ENCODE peak calls at places on chromosomes 13 and 19, in ten cellular contexts. O is heart right ventricle; N is fibroblast of lung; P is bronchial epithelial cell; U is neural progenitor cell; J is OCI-LY7; R is PC-9; S is CD8-positive, alpha-beta T cell; I is suprapubic skin; X is ovary. E is an unnamed sample.

GRCh38 chr13:92838786-92839185 is 387.8 kb upstream of the GPC6 start:
- DNase-seq in O (no peak), N (peak; percentile 97), P (peak; percentile 93), U (no peak), J (no peak), R (no peak), S (no peak), I (no peak), X (no peak), E (peak; percentile 95)

GRCh38 chr19:19096641-19097627 is 33.1 kb downstream of the SLC25A42 start:
- DNase-seq in O (no peak), N (no peak), P (no peak), U (no peak), J (no peak), R (peak; percentile 95), S (no peak), I (no peak), X (no peak), E (no peak)

GRCh38 chr13:106314417-106314816 is 221.0 kb downstream of the EFNB2 start:
- DNase-seq in O (no peak), N (no peak), P (no peak), U (no peak), J (no peak), R (no peak), S (no peak), I (no peak), X (no peak), E (no peak)

GRCh38 chr19:34365463-34366401 is 736 bp downstream of the GPI start:
- DNase-seq in O (peak; percentile 48), N (peak; percentile 35), P (peak; percentile 23), U (peak; percentile 57), J (peak; percentile 36), R (no peak), S (no peak), I (no peak), X (peak; percentile 49), E (peak; percentile 32)

GRCh38 chr13:23470706-23471610 is 37.5 kb upstream of the SACS start:
- DNase-seq in O (no peak), N (no peak), P (no peak), U (peak; percentile 23), J (no peak), R (no peak), S (no peak), I (no peak), X (no peak), E (peak; percentile 78)

GRCh38 chr19:42201489-42202289 is 15.8 kb downstream of the DEDD2 start:
- DNase-seq in O (no peak), N (no peak), P (no peak), U (no peak), J (peak; percentile 24), R (no peak), S (no peak), I (no peak), X (no peak), E (no peak)

GRCh38 chr13:114166381-114167131 is 12.5 kb upstream of the CFAP97D2 start:
- DNase-seq in O (peak; percentile 34), N (no peak), P (no peak), U (no peak), J (no peak), R (no peak), S (no peak), I (no peak), X (no peak), E (peak; percentile 21)

GRCh38 chr13:98664047-98664446 is 87.1 kb upstream of the STK24 start:
- DNase-seq in O (no peak), N (peak; percentile 9), P (peak; percentile 89), U (no peak), J (no peak), R (no peak), S (no peak), I (no peak), X (no peak), E (peak; percentile 40)

GRCh38 chr13:44249439-44249838 is 124.2 kb upstream of the SERP2 start:
- DNase-seq in O (peak; percentile 58), N (peak; percentile 90), P (peak; percentile 26), U (no peak), J (no peak), R (peak; percentile 54), S (no peak), I (no peak), X (peak; percentile 70), E (peak; percentile 83)

GRCh38 chr19:38401148-38401547 is 1.7 kb upstream of the FAM98C start:
- DNase-seq in O (no peak), N (no peak), P (peak; percentile 71), U (no peak), J (no peak), R (peak; percentile 65), S (no peak), I (no peak), X (no peak), E (peak; percentile 50)

DNA sequence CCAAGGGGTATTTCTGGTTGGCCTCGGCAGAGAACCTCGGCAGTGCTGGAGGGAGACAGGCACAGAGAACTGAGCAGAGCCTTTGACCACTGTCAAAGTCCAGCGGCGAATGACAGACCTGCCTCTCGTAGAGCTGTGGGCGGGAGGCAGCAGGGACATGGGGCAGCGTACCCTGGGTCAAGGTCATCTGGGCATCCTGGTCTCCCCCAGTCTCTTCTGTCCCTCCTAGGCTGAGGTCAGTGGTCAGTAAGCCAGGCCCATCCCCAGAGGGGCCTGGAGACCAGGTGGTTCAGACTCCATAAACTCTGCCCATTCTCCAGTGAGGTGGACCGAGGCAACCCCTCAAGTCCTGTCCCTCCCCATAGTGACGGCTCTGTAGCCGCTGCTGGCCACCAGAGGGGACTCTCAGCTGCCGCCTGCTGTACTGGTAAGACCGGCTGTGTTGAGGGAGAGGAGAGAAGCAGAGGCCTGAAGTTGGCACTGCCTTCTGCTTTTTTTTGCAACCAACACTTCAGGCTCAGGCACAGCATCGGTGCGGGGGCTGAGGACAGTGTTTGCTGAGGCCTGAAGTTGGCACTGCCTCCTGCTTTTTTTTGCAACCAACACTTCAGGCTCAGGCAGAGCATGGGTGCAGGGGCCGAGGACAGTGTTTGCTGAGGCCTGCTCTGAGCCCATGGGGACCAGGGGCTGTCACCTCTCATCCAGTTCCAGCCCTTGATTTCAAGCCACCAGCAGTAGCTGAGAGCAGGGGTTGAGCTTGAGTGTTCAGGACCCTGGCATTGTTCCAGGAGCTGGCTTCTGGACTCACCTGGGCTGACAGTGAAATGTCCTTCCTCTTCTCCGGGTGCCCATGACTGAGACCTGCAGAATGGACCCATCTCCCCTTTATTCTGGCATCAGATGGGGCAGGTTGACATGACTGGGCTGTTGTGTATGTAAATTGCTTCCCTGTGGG is at the start of gene PGLYRP2:
- DNase-seq in O (no peak), N (no peak), P (peak; percentile 36), U (no peak), J (no peak), R (peak; percentile 56), S (no peak), I (no peak), X (no peak), E (no peak)
- TF ChIP-seq CTCF in O (peak; percentile 38), N (no peak), P (peak; percentile 47), U (no peak), J (no peak), R (peak; percentile 59), S (no peak), I (peak; percentile 45), X (no peak), E (no peak)

GRCh38 chr13:100517135-100517534 is 71.5 kb downstream of the GGACT start:
- DNase-seq in O (no peak), N (no peak), P (no peak), U (no peak), J (no peak), R (no peak), S (no peak), I (no peak), X (no peak), E (no peak)
- H3K4me3 ChIP-seq in O (no peak overlapping the region), N (no peak overlapping the region), P (no peak overlapping the region), U (no peak overlapping the region), J (no peak overlapping the region), R (no peak overlapping the region), S (no peak overlapping the region), I (no peak overlapping the region), X (no peak overlapping the region), E (no peak overlapping the region)

DNA sequence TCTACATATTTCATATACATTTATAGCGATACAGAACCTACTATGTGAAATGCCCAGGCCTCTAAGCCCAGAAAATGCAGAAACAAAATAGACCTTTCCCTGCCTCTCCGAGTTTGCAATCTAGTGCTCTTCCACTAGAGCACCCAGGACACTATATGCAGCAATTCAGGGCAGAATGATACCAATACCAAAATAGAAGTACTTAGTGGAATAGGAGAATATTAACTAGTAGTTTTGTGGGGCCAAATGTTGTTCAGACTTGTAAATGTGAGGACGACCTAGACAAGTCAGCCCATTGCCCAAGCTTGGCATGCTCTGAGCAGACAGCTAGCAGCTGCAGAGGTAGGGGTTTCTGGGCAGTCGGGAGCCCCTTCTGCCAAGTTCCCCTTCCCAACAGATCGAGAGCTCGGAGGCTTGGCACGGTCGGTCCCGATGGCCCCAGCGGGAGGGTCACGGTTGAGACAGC is 35.8 kb upstream of the FLT1 start:
- DNase-seq in O (no peak), N (peak; percentile 36), P (no peak), U (no peak), J (no peak), R (no peak), S (no peak), I (no peak), X (no peak), E (peak; percentile 43)
- TF ChIP-seq CTCF in O (no peak), N (peak; percentile 19), P (no peak), U (no peak), J (no peak), R (no peak), S (no peak), I (no peak), X (no peak), E (peak; percentile 43)

GRCh38 chr19:3368848-3369336 is 2.5 kb downstream of the NFIC start:
- DNase-seq in O (no peak), N (peak; percentile 55), P (no peak), U (no peak), J (no peak), R (no peak), S (no peak), I (no peak), X (no peak), E (peak; percentile 61)

GRCh38 chr19:3370728-3371591 is 4.6 kb downstream of the NFIC start:
- DNase-seq in O (no peak), N (no peak), P (no peak), U (no peak), J (no peak), R (no peak), S (no peak), I (no peak), X (no peak), E (no peak)

GRCh38 chr19:3369337-3370213 is 3.2 kb downstream of the NFIC start:
- DNase-seq in O (no peak), N (peak; percentile 73), P (no peak), U (peak; percentile 57), J (no peak), R (no peak), S (no peak), I (no peak), X (peak; percentile 70), E (peak; percentile 73)

GRCh38 chr19:3368441-3368795 is 2.0 kb downstream of the NFIC start:
- DNase-seq in O (no peak), N (no peak), P (no peak), U (no peak), J (no peak), R (no peak), S (no peak), I (no peak), X (no peak), E (no peak)

DNA sequence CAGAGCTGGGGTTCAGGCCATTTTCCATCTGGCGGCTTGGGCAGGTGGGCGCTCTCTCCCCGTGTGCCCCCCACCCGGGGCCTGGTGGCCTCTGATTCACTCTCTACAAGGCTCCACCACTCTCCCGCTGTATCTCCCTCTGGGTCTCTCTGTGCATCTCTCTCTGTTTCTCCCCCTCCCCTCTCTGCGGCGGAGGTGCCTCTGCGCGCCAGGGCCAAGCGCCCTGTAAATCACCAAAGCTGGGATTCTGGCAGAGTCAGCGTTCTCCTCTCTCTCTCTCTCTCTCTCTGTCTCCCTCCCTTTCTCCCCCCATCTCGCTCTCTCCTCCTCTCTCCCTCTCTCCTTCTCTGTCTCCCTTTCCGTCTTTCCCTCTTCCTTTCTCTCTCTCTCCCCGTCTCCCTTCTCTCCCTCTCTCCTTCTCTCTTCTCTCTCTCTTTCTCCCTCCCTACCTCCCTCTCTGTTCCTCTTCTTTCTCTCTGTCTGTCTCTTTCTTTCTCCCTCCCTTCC is 3.9 kb downstream of the NFIC start:
- DNase-seq in O (no peak), N (peak; percentile 54), P (no peak), U (no peak), J (no peak), R (no peak), S (no peak), I (no peak), X (peak; percentile 66), E (no peak)
- H3K4me3 ChIP-seq in O (peak overlapping the region; percentile 82), N (peak overlapping the region; percentile 67), P (no peak overlapping the region), U (no peak overlapping the region), J (no peak overlapping the region), R (no peak overlapping the region), S (no peak overlapping the region), I (peak overlapping the region; percentile 72), X (peak overlapping the region; percentile 88), E (peak overlapping the region; percentile 86)